ENCODE peak calls at places on chromosomes 1 and 21, in eight cellular contexts. T, I, B, W, M, V, J and L are unnamed samples.

GRCh38 chr1:239771550-239771949 is 320.1 kb upstream of the FMN2 start:
- DNase-seq in T (no peak), I (no peak), B (no peak), W (no peak), M (no peak), V (no peak), J (no peak), L (no peak)

GRCh38 chr1:234276389-234276788 is 96.9 kb upstream of the COA6 start:
- DNase-seq in T (no peak), I (no peak), B (no peak), W (no peak), M (no peak), V (no peak), J (no peak), L (no peak)

GRCh38 chr1:201399352-201400126 is 415 bp upstream of the LAD1 start:
- DNase-seq in T (no peak), I (no peak), B (no peak), W (no peak), M (peak), V (no peak), J (no peak), L (no peak)

GRCh38 chr1:202315576-202316168 is 26.1 kb downstream of the UBE2T start:
- DNase-seq in T (peak), I (peak), B (no peak), W (peak), M (peak), V (peak), J (peak), L (peak)

GRCh38 chr1:218664385-218665170 is 319.4 kb downstream of the TGFB2 start:
- DNase-seq in T (no peak), I (no peak), B (no peak), W (no peak), M (no peak), V (no peak), J (no peak), L (no peak)

GRCh38 chr1:206554201-206554600 is 46.9 kb downstream of the RASSF5 start:
- DNase-seq in T (no peak), I (no peak), B (no peak), W (no peak), M (no peak), V (no peak), J (no peak), L (no peak)

GRCh38 chr1:215777370-215777925 is 210.3 kb downstream of the KCTD3 start:
- DNase-seq in T (no peak), I (no peak), B (peak), W (no peak), M (no peak), V (no peak), J (no peak), L (no peak)

GRCh38 chr21:16186742-16187141 is 457.0 kb downstream of the USP25 start:
- DNase-seq in T (no peak), I (no peak), B (no peak), W (no peak), M (no peak), V (no peak), J (no peak), L (no peak)

GRCh38 chr1:224542783-224543440 is 73.2 kb upstream of the CNIH3 start:
- DNase-seq in T (no peak), I (peak), B (peak), W (peak), M (no peak), V (peak), J (peak), L (no peak)

GRCh38 chr1:53685272-53686051 is 53.5 kb downstream of the GLIS1 start:
- DNase-seq in T (no peak), I (peak), B (no peak), W (no peak), M (no peak), V (no peak), J (no peak), L (no peak)

GRCh38 chr1:168084396-168085231 is 52.1 kb downstream of the GPR161 start:
- DNase-seq in T (peak), I (peak), B (no peak), W (peak), M (peak), V (peak), J (no peak), L (peak)

GRCh38 chr21:39030127-39030884 is 152.9 kb downstream of the PSMG1 start:
- DNase-seq in T (no peak), I (no peak), B (no peak), W (no peak), M (no peak), V (no peak), J (no peak), L (no peak)

GRCh38 chr1:227885648-227886502 is 61.9 kb downstream of the WNT9A start:
- DNase-seq in T (no peak), I (peak), B (no peak), W (no peak), M (peak), V (no peak), J (no peak), L (no peak)

GRCh38 chr1:179632868-179633267 is 41.2 kb downstream of the TDRD5 start:
- DNase-seq in T (no peak), I (no peak), B (no peak), W (no peak), M (no peak), V (no peak), J (no peak), L (no peak)

GRCh38 chr1:167663002-167663772 is 33.2 kb downstream of the RCSD1 start:
- DNase-seq in T (no peak), I (no peak), B (peak), W (no peak), M (no peak), V (peak), J (no peak), L (no peak)

GRCh38 chr1:41586230-41586629 is 101.7 kb upstream of the EDN2 start:
- DNase-seq in T (no peak), I (no peak), B (no peak), W (no peak), M (no peak), V (no peak), J (no peak), L (no peak)